ENCODE peak calls at places on chromosomes 2 and 18, in six cellular contexts. M is OCI-LY7, D is astrocyte of the cerebellum, N is GM12865, Y is left lung, G is GM13977. W is an unnamed sample.

GRCh38 chr18:3451989-3452749 is 2.2 kb downstream of the TGIF1 start:
- DNase-seq in Y (peak; percentile 75), D (no peak), N (no peak), G (no peak), M (peak; percentile 48), W (no peak)

GRCh38 chr2:236582968-236583367 is 13.3 kb downstream of the ACKR3 start:
- DNase-seq in D (no peak), M (no peak), N (peak; percentile 50), G (peak; percentile 46), Y (no peak), W (no peak)

GRCh38 chr2:38947241-38948239 is 57.9 kb downstream of the ARHGEF33 start:
- DNase-seq in M (peak; percentile 84), N (peak; percentile 86), D (peak; percentile 61), G (peak; percentile 77), Y (peak; percentile 67), W (peak; percentile 73)

GRCh38 chr2:216736326-216736725 is 41.0 kb upstream of the IGFBP5 start:
- DNase-seq in M (no peak), G (no peak), Y (no peak), D (no peak), N (no peak), W (no peak)

GRCh38 chr2:134231296-134231964 is 22.4 kb upstream of the MGAT5 start:
- DNase-seq in N (peak; percentile 45), M (no peak), G (no peak), Y (no peak), D (no peak), W (no peak)

GRCh38 chr2:209946539-209946938 is 55.9 kb upstream of the RPE start:
- DNase-seq in M (no peak), D (no peak), Y (no peak), G (no peak), N (no peak), W (no peak)

GRCh38 chr2:178237488-178238143 is 43.3 kb downstream of the OSBPL6 start:
- DNase-seq in N (no peak), M (no peak), Y (no peak), D (no peak), G (no peak), W (no peak)

GRCh38 chr2:180077295-180077906 is 70.3 kb upstream of the CWC22 start:
- DNase-seq in G (peak; percentile 7), D (peak; percentile 13), N (no peak), M (peak; percentile 17), Y (no peak), W (peak; percentile 16)

GRCh38 chr2:74250189-74250631 is 51.8 kb downstream of the MTHFD2 start:
- DNase-seq in Y (peak; percentile 40), M (peak; percentile 77), N (peak; percentile 74), G (peak; percentile 85), D (peak; percentile 16), W (peak; percentile 82)

GRCh38 chr2:30446602-30447148 is 371 bp upstream of the LCLAT1 start:
- DNase-seq in M (no peak), G (no peak), D (no peak), N (no peak), Y (no peak), W (no peak)

GRCh38 chr18:48605408-48605845 is 66.6 kb downstream of the CTIF start:
- DNase-seq in N (peak; percentile 37), Y (no peak), G (no peak), M (peak; percentile 52), D (peak; percentile 50), W (no peak)

GRCh38 chr2:217162533-217162932 is 302.7 kb upstream of the TNP1 start:
- DNase-seq in N (peak; percentile 62), Y (no peak), G (no peak), D (peak; percentile 91), M (no peak), W (no peak)

GRCh38 chr2:181178823-181179412 is 198.5 kb downstream of the UBE2E3 start:
- DNase-seq in G (no peak), M (peak; percentile 42), D (no peak), Y (no peak), N (peak; percentile 57), W (no peak)

GRCh38 chr2:191166111-191166755 is 15.4 kb upstream of the STAT4 start:
- DNase-seq in N (no peak), M (no peak), G (no peak), Y (no peak), D (no peak), W (no peak)

GRCh38 chr2:64263315-64263714 is 119.1 kb upstream of the PELI1 start:
- DNase-seq in G (no peak), Y (no peak), M (peak; percentile 10), N (no peak), D (peak; percentile 69), W (no peak)

GRCh38 chr2:40346535-40347354 is 105.1 kb downstream of the SLC8A1 start:
- DNase-seq in Y (no peak), N (peak; percentile 24), D (no peak), M (no peak), G (no peak), W (no peak)

GRCh38 chr2:231936491-231936890 is 10.3 kb upstream of the NPPC start:
- DNase-seq in M (no peak), Y (no peak), G (no peak), N (no peak), D (no peak), W (no peak)

GRCh38 chr2:46134531-46135229 is 162.5 kb upstream of the EPAS1 start:
- DNase-seq in M (no peak), Y (no peak), N (no peak), D (no peak), G (no peak), W (no peak)

GRCh38 chr2:183665976-183666375 is 541.7 kb downstream of the NUP35 start:
- DNase-seq in Y (no peak), G (no peak), D (peak; percentile 57), N (no peak), M (no peak), W (no peak)

GRCh38 chr18:2336993-2337392 is 234.3 kb downstream of the METTL4 start:
- DNase-seq in D (no peak), Y (no peak), N (no peak), M (no peak), G (no peak), W (no peak)

GRCh38 chr2:129719335-129719734 is 260.1 kb upstream of the RAB6C start:
- DNase-seq in G (no peak), M (no peak), Y (no peak), N (no peak), D (no peak), W (no peak)

GRCh38 chr2:213232649-213233437 is 51.4 kb upstream of the SPAG16 start:
- DNase-seq in D (peak; percentile 66), M (peak; percentile 99), Y (no peak), N (peak; percentile 99), G (peak; percentile 28), W (peak; percentile 16)

GRCh38 chr18:27789406-27789805 is 387.5 kb downstream of the CDH2 start:
- DNase-seq in D (no peak), M (no peak), G (no peak), Y (no peak), N (no peak), W (no peak)

GRCh38 chr2:196075196-196075595 is 6.6 kb upstream of the DNAH7 start:
- DNase-seq in N (no peak), D (no peak), G (no peak), Y (no peak), M (no peak), W (no peak)

GRCh38 chr2:3217646-3218045 is 160.0 kb downstream of the EIPR1 start:
- DNase-seq in M (no peak), D (no peak), Y (no peak), N (no peak), G (no peak), W (no peak)

GRCh38 chr2:57453929-57454328 is 592.7 kb upstream of the VRK2 start:
- DNase-seq in M (no peak), Y (no peak), D (no peak), G (no peak), N (no peak), W (no peak)
- TF ChIP-seq CTCF in M (peak; percentile 42), Y (no peak), D (peak; percentile 8), G (peak; percentile 21), N (no peak), W (no peak)

GRCh38 chr2:29309090-29310054 is 194.2 kb downstream of the CLIP4 start:
- DNase-seq in D (peak; percentile 49), G (peak; percentile 63), Y (no peak), M (peak; percentile 67), N (peak; percentile 80), W (peak; percentile 65)

GRCh38 chr2:29305762-29306161 is 190.5 kb downstream of the CLIP4 start:
- DNase-seq in D (no peak), N (no peak), M (no peak), G (no peak), Y (no peak), W (no peak)

GRCh38 chr2:29307522-29307921 is 192.3 kb downstream of the CLIP4 start:
- DNase-seq in D (no peak), Y (no peak), G (no peak), M (no peak), N (no peak), W (no peak)

GRCh38 chr2:29304399-29304798 is 189.2 kb downstream of the CLIP4 start:
- DNase-seq in G (no peak), N (no peak), M (no peak), Y (no peak), D (no peak), W (no peak)
- TF ChIP-seq CTCF in G (no peak), N (no peak), M (no peak), Y (no peak), D (no peak), W (no peak)

GRCh38 chr2:18133310-18133709 is 254.8 kb downstream of the KCNS3 start:
- DNase-seq in D (no peak), N (no peak), Y (no peak), G (no peak), M (no peak), W (no peak)

GRCh38 chr2:18124126-18124835 is 245.8 kb downstream of the KCNS3 start:
- DNase-seq in D (no peak), N (no peak), Y (no peak), M (no peak), G (no peak), W (no peak)

GRCh38 chr2:18125279-18125678 is 246.8 kb downstream of the KCNS3 start:
- DNase-seq in D (no peak), Y (no peak), N (no peak), M (no peak), G (no peak), W (no peak)

GRCh38 chr2:18132697-18133096 is 254.2 kb downstream of the KCNS3 start:
- DNase-seq in Y (no peak), M (no peak), D (peak; percentile 68), N (peak; percentile 26), G (no peak), W (no peak)

GRCh38 chr2:18129348-18129747 is 250.9 kb downstream of the KCNS3 start:
- DNase-seq in D (no peak), N (no peak), G (no peak), M (no peak), Y (no peak), W (no peak)
- TF ChIP-seq CTCF in D (no peak), N (no peak), G (no peak), M (no peak), Y (no peak), W (no peak)

DNA sequence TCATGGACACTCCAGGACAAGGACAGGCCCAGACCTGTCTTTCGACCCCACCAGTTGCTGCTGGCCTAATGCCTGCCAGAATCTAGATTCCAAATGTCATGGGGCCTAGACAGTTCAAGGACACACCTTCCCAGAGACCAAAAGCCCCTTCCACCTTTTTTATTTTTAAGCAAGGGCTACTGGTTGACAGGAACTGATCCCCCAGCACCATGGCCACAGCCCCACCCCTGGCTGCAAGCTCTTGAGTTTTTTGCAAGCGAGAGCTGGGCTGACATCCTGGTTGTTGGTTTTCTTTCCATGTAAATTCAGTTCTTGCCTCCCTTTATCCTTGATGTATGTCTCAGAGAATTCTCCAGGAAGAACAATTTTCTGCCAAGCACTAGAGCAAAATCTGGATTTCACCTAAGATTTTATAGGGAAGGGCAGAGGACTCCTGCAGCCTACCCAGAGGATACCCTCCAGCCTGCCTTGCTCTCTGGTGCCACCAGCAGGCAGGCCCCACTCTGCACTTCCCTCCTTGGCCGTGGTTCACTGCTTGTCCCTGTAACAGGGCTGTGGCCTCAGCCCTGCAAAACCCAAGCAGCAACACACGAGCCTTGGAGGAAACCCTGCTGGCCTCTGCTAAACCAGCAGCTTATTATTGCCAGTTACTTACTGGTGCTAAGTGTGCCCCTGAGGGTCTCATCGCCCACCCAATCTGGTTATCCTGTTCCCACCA is 97.7 kb downstream of the TWIST2 start:
- DNase-seq in N (peak; percentile 18), Y (peak; percentile 40), M (no peak), D (no peak), G (no peak), W (no peak)
- TF ChIP-seq CTCF in N (peak; percentile 57), Y (peak; percentile 62), M (peak; percentile 55), D (peak; percentile 66), G (peak; percentile 51), W (peak; percentile 32)

W was measured in GM13976.